ENCODE peak calls at places on chromosomes 12 and 14, in eight cellular contexts. H, R, K, M, Y, I, A and B are unnamed samples.

GRCh38 chr12:1528791-1529190 is 65.6 kb downstream of the FBXL14 start:
- DNase-seq in R (no peak), Y (no peak), A (no peak), K (no peak), H (no peak), M (no peak), I (no peak), B (no peak)

GRCh38 chr12:77941396-77941795 is 110.7 kb downstream of the NAV3 start:
- DNase-seq in I (no peak), M (no peak), R (no peak), H (no peak), A (no peak), Y (peak; percentile 62), K (no peak), B (peak; percentile 64)

GRCh38 chr12:14185441-14186192 is 179.9 kb upstream of the ATF7IP start:
- DNase-seq in I (peak; percentile 16), R (no peak), M (peak; percentile 43), A (peak; percentile 1), H (peak; percentile 6), Y (peak; percentile 41), K (no peak), B (peak; percentile 47)

GRCh38 chr12:42124764-42125371 is 19.8 kb downstream of the GXYLT1 start:
- DNase-seq in I (no peak), R (no peak), H (no peak), A (no peak), K (no peak), Y (no peak), M (no peak), B (no peak)

GRCh38 chr14:54778618-54779017 is 124.0 kb downstream of the GCH1 start:
- DNase-seq in I (no peak), Y (no peak), K (no peak), M (no peak), A (no peak), R (no peak), H (no peak), B (no peak)

GRCh38 chr14:96940009-96940408 is 142.8 kb downstream of the VRK1 start:
- DNase-seq in K (no peak), R (no peak), H (no peak), M (no peak), A (no peak), I (no peak), Y (peak; percentile 1), B (peak; percentile 3)

GRCh38 chr12:56189918-56190694 is 823 bp upstream of the SMARCC2 start:
- DNase-seq in M (peak; percentile 82), I (peak; percentile 75), Y (peak; percentile 85), H (peak; percentile 74), K (peak; percentile 74), A (peak; percentile 66), R (peak; percentile 56), B (peak; percentile 86)

GRCh38 chr14:89397569-89397968 is 19.5 kb downstream of the FOXN3 start:
- DNase-seq in H (no peak), M (no peak), A (no peak), K (no peak), Y (no peak), R (no peak), I (no peak), B (no peak)

GRCh38 chr14:75258079-75258802 is 20.4 kb upstream of the FOS start:
- DNase-seq in M (peak; percentile 45), Y (peak; percentile 38), H (peak; percentile 66), A (no peak), R (no peak), I (no peak), K (no peak), B (peak; percentile 18)

GRCh38 chr14:84988391-84988790 is 541.6 kb upstream of the FLRT2 start:
- DNase-seq in H (no peak), R (no peak), K (no peak), I (no peak), M (no peak), A (no peak), Y (no peak), B (no peak)

GRCh38 chr14:21631084-21631483 is 3.7 kb downstream of the OR10G2 start:
- DNase-seq in M (no peak), A (no peak), R (no peak), I (no peak), Y (no peak), H (no peak), K (no peak), B (no peak)

GRCh38 chr12:21337453-21337852 is 2.7 kb upstream of the SLCO1A2 start:
- DNase-seq in K (peak; percentile 17), A (no peak), Y (no peak), I (no peak), R (no peak), M (no peak), H (no peak), B (no peak)

GRCh38 chr14:101857226-101857625 is 95.7 kb downstream of the PPP2R5C start:
- DNase-seq in Y (no peak), A (no peak), I (no peak), R (no peak), K (no peak), H (no peak), M (no peak), B (no peak)